ENCODE peak calls at places on chromosomes 12 and 14, in ten cellular contexts. D is stimulated activated naive CD8-positive, alpha-beta T cell treated with anti-CD3 and anti-CD28 coated beads, Interleukin-15, Interleukin-2, amounts not matched to agents 100 U/mL and 50 U/mL, for 24 hours; A is pons; S is cardiac muscle cell; Z is GM10248; L is effector memory CD8-positive, alpha-beta T cell; J is fibroblast of the aortic adventitia; M is body of pancreas; X is islet precursor cell; Y is keratinocyte. Q is an unnamed sample.

GRCh38 chr14:60350366-60350720 is 101.3 kb downstream of the PPM1A start:
- DNase-seq in D (no peak), A (no peak), S (peak), Z (no peak), L (no peak), J (peak), M (no peak), X (no peak), Y (no peak), Q (no peak)

GRCh38 chr14:68079941-68080697 is 260.5 kb downstream of the RAD51B start:
- DNase-seq in D (no peak), A (no peak), S (no peak), Z (no peak), L (no peak), J (no peak), M (no peak), X (no peak), Y (no peak), Q (no peak)

GRCh38 chr12:78118036-78118435 is 287.3 kb downstream of the NAV3 start:
- DNase-seq in D (no peak), A (no peak), S (peak), Z (no peak), L (no peak), J (no peak), M (no peak), X (peak), Y (no peak), Q (no peak)

GRCh38 chr14:100679707-100680438 is 46.8 kb upstream of the DLK1 start:
- DNase-seq in D (no peak), A (no peak), S (peak), Z (no peak), L (no peak), J (peak), M (no peak), X (peak), Y (no peak), Q (peak)

GRCh38 chr12:90622431-90622830 is 332.5 kb downstream of the CCER1 start:
- DNase-seq in D (no peak), A (no peak), S (no peak), Z (no peak), L (no peak), J (peak), M (no peak), X (no peak), Y (no peak), Q (peak)

GRCh38 chr12:117507547-117507946 is 146.1 kb upstream of the NOS1 start:
- DNase-seq in D (no peak), A (no peak), S (no peak), Z (no peak), L (no peak), J (no peak), M (no peak), X (no peak), Y (no peak), Q (no peak)

GRCh38 chr12:48880647-48881046 is 15.0 kb upstream of the RND1 start:
- DNase-seq in D (no peak), A (no peak), S (no peak), Z (no peak), L (no peak), J (no peak), M (no peak), X (no peak), Y (no peak), Q (no peak)

GRCh38 chr14:93824518-93825234 is 36.4 kb upstream of the PRIMA1 start:
- DNase-seq in D (no peak), A (no peak), S (no peak), Z (no peak), L (no peak), J (no peak), M (no peak), X (peak), Y (no peak), Q (no peak)

GRCh38 chr14:75334191-75335051 is 55.8 kb downstream of the FOS start:
- DNase-seq in D (peak), A (peak), S (no peak), Z (peak), L (peak), J (peak), M (no peak), X (no peak), Y (no peak), Q (no peak)

GRCh38 chr14:31326111-31326510 is 94.2 kb downstream of the HEATR5A start:
- DNase-seq in D (no peak), A (no peak), S (no peak), Z (no peak), L (no peak), J (peak), M (no peak), X (no peak), Y (no peak), Q (peak)

GRCh38 chr14:54229136-54229535 is 167.7 kb upstream of the CDKN3 start:
- DNase-seq in D (no peak), A (no peak), S (no peak), Z (no peak), L (no peak), J (peak), M (no peak), X (no peak), Y (no peak), Q (no peak)

GRCh38 chr14:81314443-81315175 is 85.5 kb downstream of the STON2 start:
- DNase-seq in D (no peak), A (no peak), S (no peak), Z (no peak), L (no peak), J (no peak), M (no peak), X (no peak), Y (no peak), Q (no peak)

GRCh38 chr12:117072736-117073475 is 26.3 kb downstream of the TESC start:
- DNase-seq in D (no peak), A (no peak), S (no peak), Z (no peak), L (no peak), J (no peak), M (no peak), X (no peak), Y (no peak), Q (no peak)

GRCh38 chr14:21714318-21714929 is 40.8 kb upstream of the OR4E1 start:
- DNase-seq in D (no peak), A (no peak), S (no peak), Z (no peak), L (no peak), J (no peak), M (no peak), X (no peak), Y (no peak), Q (no peak)

GRCh38 chr14:104370256-104370870 is 209.2 kb upstream of the C14orf180 start:
- DNase-seq in D (no peak), A (peak), S (peak), Z (no peak), L (no peak), J (no peak), M (no peak), X (peak), Y (no peak), Q (no peak)

GRCh38 chr14:80754696-80755095 is 186.8 kb downstream of the CEP128 start:
- DNase-seq in D (no peak), A (no peak), S (no peak), Z (no peak), L (no peak), J (no peak), M (no peak), X (no peak), Y (peak), Q (no peak)

GRCh38 chr12:17456486-17456885 is 633.5 kb downstream of the RERGL start:
- DNase-seq in D (no peak), A (no peak), S (no peak), Z (no peak), L (no peak), J (no peak), M (no peak), X (no peak), Y (no peak), Q (no peak)

GRCh38 chr14:72543325-72543724 is 350.6 kb downstream of the DPF3 start:
- DNase-seq in D (no peak), A (no peak), S (no peak), Z (no peak), L (no peak), J (no peak), M (no peak), X (no peak), Y (no peak), Q (peak)

GRCh38 chr12:55666508-55666907 is 29.8 kb downstream of the OR10P1 start:
- DNase-seq in D (no peak), A (no peak), S (no peak), Z (no peak), L (no peak), J (no peak), M (no peak), X (no peak), Y (no peak), Q (no peak)

GRCh38 chr12:34402899-34403705 is 380.8 kb downstream of the ALG10 start:
- DNase-seq in D (peak), A (no peak), S (no peak), Z (peak), L (no peak), J (no peak), M (peak), X (peak), Y (no peak), Q (no peak)

GRCh38 chr12:57158665-57159064 is 11.2 kb upstream of the LRP1-AS start:
- DNase-seq in D (no peak), A (no peak), S (no peak), Z (no peak), L (no peak), J (peak), M (no peak), X (no peak), Y (no peak), Q (no peak)

GRCh38 chr14:72369106-72369505 is 436.9 kb downstream of the RGS6 start:
- DNase-seq in D (no peak), A (no peak), S (no peak), Z (no peak), L (no peak), J (no peak), M (no peak), X (no peak), Y (no peak), Q (no peak)

GRCh38 chr12:110137786-110138185 is 13.6 kb downstream of the IFT81 start:
- DNase-seq in D (no peak), A (no peak), S (no peak), Z (no peak), L (no peak), J (no peak), M (no peak), X (no peak), Y (no peak), Q (no peak)

GRCh38 chr14:23076785-23077408 is 18.0 kb downstream of the ACIN1 start:
- DNase-seq in D (no peak), A (peak), S (peak), Z (no peak), L (peak), J (peak), M (no peak), X (no peak), Y (no peak), Q (peak)

GRCh38 chr12:96294831-96295230 is 100.7 kb downstream of the ELK3 start:
- DNase-seq in D (no peak), A (no peak), S (no peak), Z (no peak), L (no peak), J (peak), M (no peak), X (no peak), Y (no peak), Q (peak)

Q was measured in astrocyte of the spinal cord.